ENCODE peak calls at places on chromosomes 12 and 14, in ten cellular contexts. Q is testis, Z is vagina, W is IMR-90, E is HCT116, T is K562, I is spleen, B is esophagus squamous epithelium, H is A549, A is stomach. J is an unnamed sample.

GRCh38 chr12:26150737-26151450 is 26.1 kb upstream of the BHLHE41 start:
- DNase-seq in Q (no peak), Z (no peak), W (peak), E (no peak), T (no peak), I (no peak), B (no peak), H (no peak), A (no peak), J (no peak)

GRCh38 chr14:37036669-37037341 is 135.6 kb downstream of the SLC25A21 start:
- DNase-seq in Q (no peak), Z (no peak), W (peak), E (no peak), T (no peak), I (no peak), B (no peak), H (no peak), A (no peak), J (no peak)

GRCh38 chr12:79274571-79275064 is 410.0 kb downstream of the SYT1 start:
- DNase-seq in Q (no peak), Z (no peak), W (no peak), E (no peak), T (no peak), I (no peak), B (no peak), H (no peak), A (no peak), J (no peak)

GRCh38 chr12:92175961-92176360 is 30.3 kb upstream of the BTG1 start:
- DNase-seq in Q (no peak), Z (no peak), W (no peak), E (no peak), T (no peak), I (no peak), B (no peak), H (no peak), A (no peak), J (no peak)

GRCh38 chr12:62256408-62257079 is 3.7 kb upstream of the USP15 start:
- DNase-seq in Q (peak), Z (no peak), W (peak), E (no peak), T (peak), I (no peak), B (no peak), H (no peak), A (no peak), J (no peak)

GRCh38 chr12:107449891-107450290 is 235.7 kb upstream of the PWP1 start:
- DNase-seq in Q (no peak), Z (no peak), W (peak), E (no peak), T (no peak), I (no peak), B (no peak), H (no peak), A (no peak), J (no peak)

GRCh38 chr14:58077621-58078020 is 74.4 kb downstream of the ARMH4 start:
- DNase-seq in Q (no peak), Z (no peak), W (peak), E (no peak), T (no peak), I (no peak), B (no peak), H (no peak), A (no peak), J (no peak)

GRCh38 chr12:113439606-113440030 is 17.4 kb downstream of the SDSL start:
- DNase-seq in Q (peak), Z (no peak), W (peak), E (no peak), T (peak), I (no peak), B (no peak), H (peak), A (peak), J (no peak)

GRCh38 chr14:22386924-22387775 is 201.9 kb downstream of the DAD1 start:
- DNase-seq in Q (peak), Z (no peak), W (peak), E (peak), T (peak), I (peak), B (no peak), H (peak), A (peak), J (peak)

GRCh38 chr14:105162374-105162979 is 6.1 kb downstream of the JAG2 start:
- DNase-seq in Q (no peak), Z (peak), W (no peak), E (no peak), T (no peak), I (no peak), B (no peak), H (no peak), A (no peak), J (no peak)

GRCh38 chr12:92968201-92968813 is 39.2 kb upstream of the EEA1 start:
- DNase-seq in Q (no peak), Z (no peak), W (peak), E (no peak), T (no peak), I (no peak), B (no peak), H (no peak), A (no peak), J (no peak)

GRCh38 chr12:41531147-41531829 is 343.2 kb downstream of the PDZRN4 start:
- DNase-seq in Q (peak), Z (no peak), W (peak), E (no peak), T (no peak), I (peak), B (no peak), H (no peak), A (no peak), J (no peak)

GRCh38 chr14:75714993-75715392 is 53.9 kb downstream of the TTLL5 start:
- DNase-seq in Q (no peak), Z (no peak), W (no peak), E (no peak), T (no peak), I (no peak), B (no peak), H (no peak), A (no peak), J (no peak)

GRCh38 chr14:101022121-101022520 is 118.6 kb upstream of the RTL1 start:
- DNase-seq in Q (no peak), Z (peak), W (no peak), E (no peak), T (no peak), I (peak), B (no peak), H (no peak), A (peak), J (no peak)

GRCh38 chr12:26133508-26133907 is 8.7 kb upstream of the BHLHE41 start:
- DNase-seq in Q (no peak), Z (no peak), W (no peak), E (no peak), T (no peak), I (no peak), B (no peak), H (no peak), A (no peak), J (no peak)

GRCh38 chr14:100076133-100076532 is 10.9 kb downstream of the EVL start:
- DNase-seq in Q (no peak), Z (no peak), W (peak), E (peak), T (peak), I (no peak), B (no peak), H (peak), A (no peak), J (no peak)

GRCh38 chr12:100840748-100841147 is 46.2 kb downstream of the ANO4 start:
- DNase-seq in Q (no peak), Z (no peak), W (no peak), E (no peak), T (no peak), I (no peak), B (no peak), H (no peak), A (no peak), J (no peak)

GRCh38 chr12:116592116-116592637 is 33.0 kb downstream of the MAP1LC3B2 start:
- DNase-seq in Q (peak), Z (no peak), W (no peak), E (no peak), T (no peak), I (peak), B (no peak), H (no peak), A (peak), J (no peak)

GRCh38 chr12:113069751-113070116 is 13.2 kb downstream of the DTX1 start:
- DNase-seq in Q (no peak), Z (no peak), W (no peak), E (no peak), T (no peak), I (peak), B (no peak), H (no peak), A (no peak), J (no peak)

GRCh38 chr14:35932659-35933159 is 106.6 kb downstream of the BRMS1L start:
- DNase-seq in Q (no peak), Z (no peak), W (no peak), E (no peak), T (no peak), I (no peak), B (no peak), H (no peak), A (no peak), J (no peak)

GRCh38 chr12:91890742-91891141 is 254.9 kb downstream of the BTG1 start:
- DNase-seq in Q (no peak), Z (no peak), W (peak), E (no peak), T (no peak), I (no peak), B (no peak), H (no peak), A (no peak), J (no peak)

GRCh38 chr14:96304956-96305355 is 48.9 kb downstream of the BDKRB1 start:
- DNase-seq in Q (no peak), Z (no peak), W (no peak), E (peak), T (peak), I (no peak), B (no peak), H (no peak), A (no peak), J (no peak)

GRCh38 chr12:91565246-91565645 is 382.6 kb upstream of the DCN start:
- DNase-seq in Q (peak), Z (no peak), W (no peak), E (no peak), T (peak), I (no peak), B (no peak), H (no peak), A (no peak), J (no peak)

GRCh38 chr12:7060353-7060954 is at the start of gene C1S:
- DNase-seq in Q (peak), Z (no peak), W (peak), E (no peak), T (peak), I (no peak), B (no peak), H (peak), A (peak), J (peak)

GRCh38 chr12:113062502-113063395 is 6.2 kb downstream of the DTX1 start:
- DNase-seq in Q (no peak), Z (no peak), W (no peak), E (no peak), T (no peak), I (peak), B (no peak), H (no peak), A (no peak), J (no peak)

GRCh38 chr12:22598141-22598762 is 26.7 kb upstream of the ETNK1 start:
- DNase-seq in Q (no peak), Z (no peak), W (no peak), E (no peak), T (no peak), I (no peak), B (no peak), H (no peak), A (no peak), J (no peak)

GRCh38 chr12:22409071-22409951 is 74.8 kb upstream of the ST8SIA1 start:
- DNase-seq in Q (peak), Z (no peak), W (no peak), E (no peak), T (peak), I (peak), B (no peak), H (no peak), A (no peak), J (no peak)

GRCh38 chr12:68001486-68002466 is 12.5 kb downstream of the IFNG-AS1 start:
- DNase-seq in Q (no peak), Z (no peak), W (peak), E (no peak), T (peak), I (no peak), B (no peak), H (no peak), A (no peak), J (no peak)

GRCh38 chr14:95935228-95935822 is 58.7 kb downstream of the TUNAR start:
- DNase-seq in Q (peak), Z (no peak), W (peak), E (no peak), T (peak), I (no peak), B (no peak), H (no peak), A (no peak), J (no peak)

GRCh38 chr12:128116537-128116936 is 150.4 kb upstream of the TMEM132C start:
- DNase-seq in Q (no peak), Z (no peak), W (no peak), E (no peak), T (no peak), I (no peak), B (no peak), H (no peak), A (no peak), J (no peak)

GRCh38 chr14:97848351-97848980 is 1051.3 kb downstream of the VRK1 start:
- DNase-seq in Q (no peak), Z (no peak), W (no peak), E (no peak), T (no peak), I (no peak), B (no peak), H (no peak), A (no peak), J (no peak)

GRCh38 chr12:31033146-31033545 is 40.5 kb upstream of the DDX11 start:
- DNase-seq in Q (no peak), Z (peak), W (no peak), E (no peak), T (no peak), I (no peak), B (no peak), H (no peak), A (no peak), J (no peak)

GRCh38 chr14:52277552-52277951 is 10.1 kb downstream of the PTGDR start:
- DNase-seq in Q (no peak), Z (no peak), W (no peak), E (no peak), T (no peak), I (no peak), B (no peak), H (no peak), A (no peak), J (no peak)

GRCh38 chr14:89669209-89669608 is 252.2 kb upstream of the FOXN3 start:
- DNase-seq in Q (no peak), Z (no peak), W (no peak), E (no peak), T (no peak), I (peak), B (no peak), H (no peak), A (no peak), J (no peak)

GRCh38 chr12:103626498-103626897 is 39.4 kb downstream of the STAB2 start:
- DNase-seq in Q (peak), Z (no peak), W (peak), E (no peak), T (peak), I (no peak), B (no peak), H (peak), A (peak), J (peak)

GRCh38 chr14:91510171-91511013 is at the start of gene PPP4R3A:
- DNase-seq in Q (peak), Z (no peak), W (peak), E (peak), T (peak), I (peak), B (peak), H (peak), A (peak), J (peak)

GRCh38 chr14:81323621-81324400 is 76.3 kb downstream of the STON2 start:
- DNase-seq in Q (no peak), Z (no peak), W (no peak), E (peak), T (peak), I (no peak), B (no peak), H (peak), A (peak), J (peak)
- TF ChIP-seq POLR2A in Q (no peak), Z (no peak), W (no peak), E (no peak), T (no peak), I (no peak), B (no peak), H (peak), A (no peak), J (no peak)

DNA sequence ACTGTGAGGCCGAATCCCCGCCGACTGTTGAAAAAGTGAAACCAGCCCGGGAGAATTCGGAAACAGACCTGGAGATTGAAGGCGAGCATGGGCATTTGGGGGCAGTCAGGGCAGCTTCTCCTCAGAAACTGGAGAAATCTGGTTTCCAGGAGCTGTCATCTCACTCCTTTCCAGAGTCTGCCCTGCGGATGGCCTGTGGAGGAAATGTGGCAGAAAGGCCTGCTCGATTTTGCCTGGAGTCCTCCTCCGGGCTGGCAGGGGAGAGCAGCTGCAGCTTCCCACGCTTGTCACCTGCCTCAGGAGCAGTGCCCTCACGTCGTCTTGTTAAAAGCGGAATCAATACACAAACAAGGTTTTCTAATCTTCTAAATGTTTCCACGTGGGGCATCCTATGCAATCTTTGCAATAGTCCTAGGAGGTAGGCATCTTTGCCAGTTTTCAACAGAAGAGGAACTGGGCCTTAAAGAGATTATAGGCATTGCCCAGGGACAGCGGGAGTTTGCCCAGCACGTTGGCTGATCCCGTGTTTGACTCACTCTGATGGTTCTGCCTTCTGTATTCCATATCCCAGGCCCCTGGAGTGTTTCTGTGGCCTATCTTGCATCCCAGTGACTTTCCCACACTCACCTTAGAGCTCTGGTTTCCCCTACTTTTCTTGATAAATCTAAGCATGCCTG is 2.3 kb downstream of the LRRC74A start:
- DNase-seq in Q (no peak), Z (no peak), W (no peak), E (no peak), T (no peak), I (no peak), B (no peak), H (no peak), A (no peak), J (no peak)
- TF ChIP-seq POLR2A in Q (no peak), Z (no peak), W (no peak), E (no peak), T (no peak), I (no peak), B (no peak), H (no peak), A (no peak), J (no peak)

GRCh38 chr14:33954016-33954598 is 3.2 kb upstream of the EGLN3 start:
- DNase-seq in Q (no peak), Z (no peak), W (no peak), E (no peak), T (no peak), I (no peak), B (no peak), H (no peak), A (peak), J (no peak)

GRCh38 chr14:33957299-33957698 is 6.4 kb upstream of the EGLN3 start:
- DNase-seq in Q (no peak), Z (no peak), W (no peak), E (no peak), T (no peak), I (no peak), B (no peak), H (no peak), A (no peak), J (no peak)

GRCh38 chr14:33957993-33958392 is 7.1 kb upstream of the EGLN3 start:
- DNase-seq in Q (no peak), Z (no peak), W (no peak), E (no peak), T (no peak), I (no peak), B (no peak), H (no peak), A (no peak), J (no peak)

GRCh38 chr14:33958616-33959226 is 7.8 kb upstream of the EGLN3 start:
- DNase-seq in Q (no peak), Z (no peak), W (no peak), E (no peak), T (peak), I (no peak), B (no peak), H (no peak), A (no peak), J (no peak)

DNA sequence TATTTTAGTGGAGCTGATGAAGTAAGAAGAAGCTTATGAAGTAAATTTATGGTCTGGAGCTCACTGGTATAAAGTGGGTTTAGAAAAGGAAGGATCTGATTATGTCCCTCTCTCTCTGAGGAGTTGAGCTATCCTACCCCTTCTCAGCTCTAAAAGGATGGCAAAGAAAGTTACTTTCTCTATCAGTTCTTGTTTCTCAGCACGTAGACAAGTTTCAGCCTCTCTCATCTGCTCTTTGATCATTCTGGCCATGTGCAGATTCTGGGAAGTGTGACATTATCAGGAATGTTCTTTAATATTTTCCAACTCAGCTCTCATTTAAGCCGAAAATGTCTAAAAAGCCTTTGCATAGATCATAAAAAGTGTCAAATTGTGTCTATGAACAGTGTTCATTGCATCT is 5.8 kb upstream of the EGLN3 start:
- DNase-seq in Q (no peak), Z (no peak), W (no peak), E (no peak), T (no peak), I (no peak), B (no peak), H (no peak), A (no peak), J (no peak)
- TF ChIP-seq POLR2A in Q (no peak), Z (no peak), W (no peak), E (no peak), T (no peak), I (no peak), B (no peak), H (no peak), A (no peak), J (no peak)

DNA sequence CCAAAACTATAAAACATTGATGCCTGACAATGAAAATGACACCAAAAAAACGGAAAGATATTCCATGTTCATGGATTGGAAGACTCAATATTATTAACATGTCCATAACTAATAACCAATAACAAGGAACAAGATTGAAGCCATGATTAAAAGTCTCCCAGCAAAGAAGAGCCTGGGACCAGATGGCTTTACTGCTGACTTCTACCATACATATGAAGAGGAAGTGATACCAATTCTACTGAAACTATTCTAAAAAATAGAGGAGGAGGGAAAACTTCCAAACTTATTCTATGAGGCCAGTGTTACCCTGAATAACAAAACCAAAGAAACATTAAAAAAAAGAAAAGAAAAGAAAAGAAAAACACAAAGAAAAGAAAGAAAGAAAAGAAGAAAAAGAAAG is 54.6 kb upstream of the ATF7IP start:
- DNase-seq in Q (no peak), Z (no peak), W (no peak), E (no peak), T (no peak), I (no peak), B (no peak), H (no peak), A (no peak), J (no peak)
- TF ChIP-seq POLR2A in Q (no peak), Z (no peak), W (no peak), E (no peak), T (no peak), I (no peak), B (no peak), H (no peak), A (no peak), J (no peak)

GRCh38 chr12:29380536-29381523 is at the start of gene ERGIC2:
- DNase-seq in Q (peak), Z (peak), W (peak), E (peak), T (peak), I (peak), B (peak), H (peak), A (peak), J (peak)
- TF ChIP-seq POLR2A in Q (peak), Z (peak), W (peak), E (peak), T (peak), I (peak), B (peak), H (peak), A (peak), J (peak)